ENCODE peak calls at places on chromosomes 1 and 21, in eight cellular contexts. S is transverse colon, Z is K562, T is suprapubic skin, C is SK-N-SH, O is sigmoid colon, E is H1, M is upper lobe of left lung. R is an unnamed sample.

GRCh38 chr1:225651376-225651871 is 1.5 kb downstream of the ENAH start:
- DNase-seq in S (no peak), Z (no peak), T (no peak), C (no peak), O (no peak), E (no peak), M (no peak), R (no peak)

GRCh38 chr1:234957330-234958065 is 171.1 kb downstream of the TOMM20 start:
- DNase-seq in S (peak), Z (peak), T (peak), C (no peak), O (no peak), E (peak), M (no peak), R (peak)

GRCh38 chr1:217004776-217005436 is 281.7 kb upstream of the ESRRG start:
- DNase-seq in S (no peak), Z (no peak), T (no peak), C (no peak), O (no peak), E (no peak), M (no peak), R (no peak)

GRCh38 chr1:10152709-10153284 is 57.6 kb upstream of the KIF1B start:
- DNase-seq in S (peak), Z (peak), T (no peak), C (peak), O (no peak), E (peak), M (peak), R (peak)

GRCh38 chr1:152002960-152003359 is 9.3 kb upstream of the S100A10 start:
- DNase-seq in S (no peak), Z (no peak), T (no peak), C (no peak), O (no peak), E (no peak), M (no peak), R (no peak)

GRCh38 chr1:32706491-32706890 is 3.9 kb upstream of the SYNC start:
- DNase-seq in S (no peak), Z (no peak), T (no peak), C (no peak), O (no peak), E (no peak), M (peak), R (peak)

GRCh38 chr21:36325373-36326010 is 5.5 kb downstream of the MORC3 start:
- DNase-seq in S (no peak), Z (no peak), T (no peak), C (no peak), O (no peak), E (no peak), M (no peak), R (no peak)

GRCh38 chr1:24699628-24700027 is 45.6 kb upstream of the CLIC4 start:
- DNase-seq in S (no peak), Z (no peak), T (no peak), C (no peak), O (no peak), E (no peak), M (no peak), R (no peak)

GRCh38 chr21:29849735-29850176 is 90.0 kb downstream of the GRIK1 start:
- DNase-seq in S (peak), Z (peak), T (no peak), C (peak), O (no peak), E (peak), M (peak), R (peak)

GRCh38 chr1:175201061-175201508 is 8.5 kb upstream of the KIAA0040 start:
- DNase-seq in S (no peak), Z (no peak), T (no peak), C (no peak), O (no peak), E (no peak), M (no peak), R (no peak)

GRCh38 chr1:193310569-193310968 is 124.2 kb upstream of the B3GALT2 start:
- DNase-seq in S (peak), Z (no peak), T (no peak), C (no peak), O (no peak), E (no peak), M (no peak), R (no peak)

GRCh38 chr1:5554784-5555183 is 437.4 kb downstream of the NPHP4 start:
- DNase-seq in S (no peak), Z (no peak), T (no peak), C (no peak), O (no peak), E (no peak), M (no peak), R (no peak)

GRCh38 chr21:46141767-46142580 is 13.4 kb downstream of the FTCD start:
- DNase-seq in S (no peak), Z (no peak), T (peak), C (no peak), O (no peak), E (no peak), M (no peak), R (no peak)

GRCh38 chr21:36156815-36157670 is at the start of gene DOP1B:
- DNase-seq in S (peak), Z (peak), T (peak), C (no peak), O (no peak), E (no peak), M (no peak), R (no peak)

GRCh38 chr1:194225781-194226180 is 1039.4 kb upstream of the B3GALT2 start:
- DNase-seq in S (no peak), Z (no peak), T (no peak), C (no peak), O (no peak), E (no peak), M (no peak), R (no peak)

GRCh38 chr1:201015551-201016091 is 7.9 kb downstream of the KIF21B start:
- DNase-seq in S (no peak), Z (peak), T (no peak), C (peak), O (no peak), E (no peak), M (no peak), R (no peak)

GRCh38 chr1:247448107-247448778 is 9.7 kb downstream of the OR2B11 start:
- DNase-seq in S (peak), Z (peak), T (no peak), C (peak), O (peak), E (peak), M (peak), R (peak)

GRCh38 chr1:92949937-92950817 is 11.1 kb downstream of the DIPK1A start:
- DNase-seq in S (no peak), Z (no peak), T (no peak), C (no peak), O (no peak), E (no peak), M (no peak), R (no peak)

GRCh38 chr1:63143482-63143881 is 178.9 kb upstream of the FOXD3 start:
- DNase-seq in S (no peak), Z (no peak), T (no peak), C (no peak), O (no peak), E (no peak), M (no peak), R (no peak)

GRCh38 chr1:67019600-67020136 is 34.3 kb downstream of the SLC35D1 start:
- DNase-seq in S (no peak), Z (no peak), T (no peak), C (no peak), O (no peak), E (no peak), M (no peak), R (no peak)

GRCh38 chr1:50425376-50426107 is 2.3 kb upstream of the DMRTA2 start:
- DNase-seq in S (no peak), Z (no peak), T (no peak), C (peak), O (no peak), E (peak), M (no peak), R (no peak)

GRCh38 chr1:214581785-214582184 is 21.2 kb upstream of the CENPF start:
- DNase-seq in S (no peak), Z (no peak), T (no peak), C (no peak), O (no peak), E (no peak), M (no peak), R (no peak)

GRCh38 chr1:29502225-29502755 is 266.0 kb downstream of the PTPRU start:
- DNase-seq in S (no peak), Z (no peak), T (no peak), C (no peak), O (peak), E (peak), M (no peak), R (peak)

GRCh38 chr1:194466706-194467105 is 1280.3 kb upstream of the B3GALT2 start:
- DNase-seq in S (no peak), Z (no peak), T (no peak), C (no peak), O (no peak), E (no peak), M (no peak), R (no peak)

GRCh38 chr1:108595510-108595909 is 35.6 kb downstream of the EEIG2 start:
- DNase-seq in S (no peak), Z (no peak), T (no peak), C (no peak), O (no peak), E (no peak), M (no peak), R (no peak)

GRCh38 chr21:28738305-28738704 is 254.4 kb downstream of the LTN1 start:
- DNase-seq in S (no peak), Z (no peak), T (no peak), C (no peak), O (no peak), E (no peak), M (no peak), R (no peak)

GRCh38 chr1:187816646-187817045 is 987.9 kb downstream of the PLA2G4A start:
- DNase-seq in S (no peak), Z (no peak), T (no peak), C (no peak), O (no peak), E (no peak), M (no peak), R (no peak)

GRCh38 chr1:187819081-187819480 is 990.3 kb downstream of the PLA2G4A start:
- DNase-seq in S (no peak), Z (no peak), T (no peak), C (no peak), O (no peak), E (no peak), M (no peak), R (no peak)

GRCh38 chr1:187817782-187818181 is 989.0 kb downstream of the PLA2G4A start:
- DNase-seq in S (no peak), Z (no peak), T (no peak), C (no peak), O (no peak), E (no peak), M (no peak), R (no peak)
- TF ChIP-seq CTCF in S (no peak), Z (no peak), T (no peak), C (peak), O (no peak), E (no peak), M (no peak), R (no peak)

DNA sequence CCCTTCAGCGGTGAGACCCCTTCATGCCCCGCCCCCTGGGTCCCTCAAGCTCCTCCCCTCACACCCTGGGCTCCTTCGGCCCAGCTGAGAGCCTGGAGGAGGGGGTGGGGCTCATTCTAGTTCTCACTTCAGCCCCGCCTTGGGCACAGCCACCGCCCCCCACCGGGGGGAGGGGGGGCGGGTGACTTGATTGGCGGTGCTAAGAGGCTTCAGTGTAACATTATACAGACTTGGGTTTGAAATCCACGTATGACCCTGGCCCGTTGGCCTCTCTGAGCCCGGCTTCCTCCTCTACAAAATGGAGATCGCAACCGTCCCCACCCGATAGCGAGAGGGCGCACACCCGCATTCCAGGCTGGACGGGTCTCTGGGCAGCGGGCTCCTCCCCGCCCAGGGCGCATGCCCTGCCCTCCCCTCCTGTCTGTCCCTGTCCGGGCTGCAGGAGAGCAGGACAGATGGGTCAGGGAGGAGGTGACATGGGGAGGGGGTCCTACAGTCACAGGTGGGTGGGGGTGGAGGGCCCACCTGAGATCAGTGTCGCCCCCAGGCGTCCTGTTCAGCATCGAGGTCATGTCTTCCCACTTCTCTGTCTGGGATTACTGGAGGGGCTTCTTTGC is 5.1 kb downstream of the CLCNKB start:
- DNase-seq in S (peak), Z (peak), T (no peak), C (peak), O (peak), E (peak), M (peak), R (peak)
- TF ChIP-seq EP300 in S (no peak), Z (no peak), T (no peak), C (no peak), O (no peak), E (no peak), M (no peak), R (no peak)

GRCh38 chr1:64340361-64340760 is 129.6 kb upstream of the CACHD1 start:
- DNase-seq in S (no peak), Z (no peak), T (no peak), C (no peak), O (no peak), E (no peak), M (no peak), R (no peak)

GRCh38 chr1:64337476-64337875 is 132.5 kb upstream of the CACHD1 start:
- DNase-seq in S (no peak), Z (no peak), T (no peak), C (peak), O (no peak), E (no peak), M (no peak), R (no peak)

GRCh38 chr1:64348270-64348669 is 121.7 kb upstream of the CACHD1 start:
- DNase-seq in S (no peak), Z (no peak), T (no peak), C (no peak), O (no peak), E (no peak), M (no peak), R (no peak)

GRCh38 chr1:64348887-64349648 is 120.9 kb upstream of the CACHD1 start:
- DNase-seq in S (no peak), Z (no peak), T (no peak), C (no peak), O (no peak), E (no peak), M (no peak), R (no peak)

DNA sequence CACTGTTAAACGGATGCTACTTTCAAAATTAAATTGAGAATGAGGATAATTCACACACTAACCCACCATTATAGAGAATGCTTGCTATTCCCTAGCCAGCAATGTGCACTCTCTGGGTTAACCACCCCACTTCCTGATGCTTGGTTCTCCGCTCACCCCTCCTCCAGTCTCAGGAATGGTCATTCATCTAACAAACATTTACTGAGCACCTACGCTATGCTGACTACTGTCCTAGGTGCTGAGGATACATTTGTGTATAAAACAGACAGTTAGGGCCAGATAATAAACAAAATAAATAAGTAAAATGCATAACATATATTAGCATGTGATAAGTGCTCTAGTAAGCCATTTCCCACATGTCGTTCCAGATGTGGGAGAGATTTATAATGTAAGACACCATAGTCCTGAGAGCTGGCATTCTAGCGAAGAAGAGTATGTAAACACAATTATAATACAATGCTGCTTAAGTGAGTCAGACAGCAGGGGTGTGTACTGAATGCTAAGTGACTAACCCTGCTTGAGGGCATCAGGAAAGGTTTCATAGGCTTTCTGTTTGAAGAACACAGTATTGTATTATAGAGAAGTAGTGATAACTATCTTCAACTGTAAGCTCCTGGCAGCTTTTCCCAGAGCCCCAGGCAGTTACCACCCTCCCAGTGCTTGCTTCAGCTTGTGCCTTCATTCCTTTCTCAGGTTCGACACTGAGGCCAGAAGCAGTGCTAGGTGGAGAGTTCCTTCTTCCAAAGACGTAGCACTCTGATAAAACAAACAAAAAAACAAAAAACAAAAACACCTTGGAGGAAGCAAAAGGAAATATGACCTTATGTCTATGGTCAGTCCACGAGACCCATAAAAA is 126.6 kb upstream of the CACHD1 start:
- DNase-seq in S (no peak), Z (no peak), T (peak), C (peak), O (no peak), E (no peak), M (no peak), R (no peak)
- TF ChIP-seq POLR2AphosphoS5 in S (no peak), Z (no peak), T (peak), C (no peak), O (no peak), E (no peak), M (no peak), R (no peak)

GRCh38 chr21:43815991-43816390 is 26.6 kb downstream of the RRP1 start:
- DNase-seq in S (no peak), Z (no peak), T (no peak), C (no peak), O (no peak), E (no peak), M (no peak), R (no peak)
- TF ChIP-seq CTCF in S (no peak), Z (no peak), T (no peak), C (no peak), O (no peak), E (no peak), M (no peak), R (no peak)

DNA sequence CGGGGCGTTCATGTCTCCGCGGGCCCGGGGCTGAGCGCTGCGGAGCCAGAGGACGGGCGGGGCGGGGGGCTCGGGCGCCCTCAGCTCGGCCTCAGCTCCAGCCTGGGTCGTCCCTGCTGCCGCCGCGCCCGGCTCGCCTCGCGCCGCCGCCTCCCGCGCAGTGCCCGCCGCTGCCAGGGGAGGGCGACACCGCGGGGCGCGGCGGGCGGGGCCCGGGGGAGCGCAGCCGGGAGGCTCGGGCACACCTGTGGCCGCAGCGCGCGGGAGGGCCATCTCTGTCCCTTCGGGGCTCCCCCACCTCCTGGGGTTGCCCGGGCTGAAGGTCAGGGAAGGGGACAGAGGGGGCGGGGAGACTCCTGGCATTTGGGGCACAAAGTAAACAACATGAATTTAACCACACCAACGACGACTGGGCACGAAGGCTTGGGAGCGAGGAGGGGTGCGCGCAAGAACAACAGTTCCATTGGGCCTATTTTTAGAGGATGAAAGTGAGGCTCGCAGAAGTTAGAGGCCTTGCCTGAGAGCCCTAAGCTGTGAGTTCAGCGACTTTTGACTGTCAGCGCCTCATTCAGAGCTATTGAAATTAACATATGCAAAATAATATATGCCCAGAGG is at the start of gene FAM131C:
- DNase-seq in S (peak), Z (no peak), T (no peak), C (peak), O (no peak), E (peak), M (peak), R (peak)
- TF ChIP-seq EP300 in S (no peak), Z (no peak), T (no peak), C (no peak), O (no peak), E (no peak), M (no peak), R (no peak)

GRCh38 chr1:156118175-156118868 is 3.8 kb downstream of the LMNA start:
- DNase-seq in S (peak), Z (no peak), T (no peak), C (no peak), O (peak), E (no peak), M (peak), R (peak)
- TF ChIP-seq POLR2AphosphoS5 in S (peak), Z (no peak), T (no peak), C (no peak), O (peak), E (no peak), M (peak), R (peak)

GRCh38 chr1:18965206-18966173 is 9.0 kb upstream of the IFFO2 start:
- DNase-seq in S (no peak), Z (no peak), T (peak), C (no peak), O (peak), E (no peak), M (peak), R (no peak)
- TF ChIP-seq CTCF in S (no peak), Z (no peak), T (no peak), C (no peak), O (no peak), E (no peak), M (no peak), R (no peak)